ENCODE peak calls at places on chromosomes 3 and 15, in nine cellular contexts. P, K, U, Z, O, I, C, G and D are unnamed samples.

GRCh38 chr3:77320514-77320913 is 280.6 kb downstream of the ROBO2 start:
- DNase-seq in G (no peak), Z (peak; percentile 52), U (peak; percentile 12), I (peak; percentile 51), P (no peak), O (no peak), K (peak; percentile 54), C (peak; percentile 36), D (no peak)

GRCh38 chr15:80801891-80802680 is 22.9 kb downstream of the CEMIP start:
- DNase-seq in C (peak; percentile 45), I (no peak), G (no peak), P (no peak), Z (no peak), O (no peak), U (peak; percentile 64), K (no peak), D (no peak)

GRCh38 chr15:65957451-65957850 is 88.2 kb downstream of the RAB11A start:
- DNase-seq in C (no peak), G (no peak), Z (no peak), O (no peak), I (no peak), P (no peak), U (no peak), K (peak; percentile 30), D (no peak)

GRCh38 chr15:88400591-88400990 is 66.6 kb downstream of the MRPL46 start:
- DNase-seq in O (no peak), Z (no peak), P (no peak), U (no peak), C (no peak), I (no peak), K (no peak), G (no peak), D (no peak)

GRCh38 chr15:66789029-66790025 is 87.3 kb downstream of the SMAD6 start:
- DNase-seq in I (no peak), U (peak; percentile 53), C (peak; percentile 74), O (no peak), Z (peak; percentile 83), P (no peak), G (no peak), K (peak; percentile 65), D (no peak)

GRCh38 chr3:123632161-123632655 is 47.4 kb upstream of the HACD2 start:
- DNase-seq in U (no peak), G (peak; percentile 65), O (no peak), Z (peak; percentile 74), P (no peak), I (no peak), K (no peak), C (peak; percentile 92), D (no peak)

GRCh38 chr3:53730565-53730964 is 115.7 kb downstream of the CHDH start:
- DNase-seq in U (no peak), K (no peak), O (no peak), P (no peak), I (no peak), C (peak; percentile 57), Z (peak; percentile 15), G (no peak), D (no peak)

GRCh38 chr15:30865257-30865656 is 38.5 kb upstream of the FAN1 start:
- DNase-seq in O (no peak), P (no peak), K (no peak), C (no peak), I (peak; percentile 21), Z (no peak), U (no peak), G (no peak), D (no peak)

GRCh38 chr15:34769711-34770110 is 14.9 kb upstream of the GJD2 start:
- DNase-seq in P (no peak), O (no peak), U (no peak), Z (no peak), K (no peak), G (no peak), I (no peak), C (no peak), D (no peak)

GRCh38 chr3:186152889-186153292 is 44.0 kb upstream of the ETV5 start:
- DNase-seq in C (no peak), Z (no peak), K (peak; percentile 89), P (no peak), G (no peak), I (no peak), O (no peak), U (no peak), D (no peak)

GRCh38 chr3:152236741-152237140 is 32.0 kb upstream of the MBNL1 start:
- DNase-seq in P (no peak), Z (peak; percentile 54), K (no peak), O (no peak), G (no peak), U (no peak), C (peak; percentile 79), I (no peak), D (no peak)

GRCh38 chr3:53422954-53423708 is 71.3 kb upstream of the CACNA1D start:
- DNase-seq in Z (no peak), C (no peak), I (no peak), O (no peak), G (no peak), K (no peak), P (no peak), U (no peak), D (no peak)

GRCh38 chr15:74502301-74502700 is 38.7 kb upstream of the ARID3B start:
- DNase-seq in I (no peak), C (no peak), Z (no peak), P (no peak), G (no peak), K (peak; percentile 91), U (no peak), O (no peak), D (no peak)

GRCh38 chr15:85312925-85313324 is 67.5 kb upstream of the AKAP13 start:
- DNase-seq in G (no peak), O (no peak), K (no peak), I (no peak), Z (peak; percentile 62), U (peak; percentile 31), C (peak; percentile 77), P (no peak), D (no peak)

GRCh38 chr3:182487621-182488020 is 305.7 kb upstream of the ATP11B start:
- DNase-seq in K (no peak), O (no peak), P (no peak), Z (no peak), G (no peak), I (no peak), U (no peak), C (no peak), D (no peak)

GRCh38 chr3:169278092-169278491 is 385.4 kb downstream of the MECOM start:
- DNase-seq in G (no peak), P (no peak), C (no peak), U (no peak), Z (peak; percentile 24), K (no peak), I (no peak), O (no peak), D (no peak)

GRCh38 chr15:99143655-99144610 is 39.1 kb downstream of the SYNM start:
- DNase-seq in C (peak; percentile 57), U (no peak), O (no peak), G (no peak), K (no peak), I (no peak), Z (peak; percentile 88), P (no peak), D (no peak)